ENCODE peak calls at places on chromosomes 16 and 17, in eight cellular contexts. One of them, this sample, is unnamed. For H3K4me1, the result is how much of the 10 kb centered on the place peaks cover.

GRCh38 chr16:4415538-4416199 is 727 bp downstream of the CORO7 start:
- DNase-seq in K562: peak
- DNase-seq in A549: peak
- DNase-seq in GM12878: no peak
- DNase-seq in H1: no peak
- DNase-seq in endothelial cell of umbilical vein: peak
- DNase-seq in SK-N-SH: peak
- DNase-seq in HepG2: peak
- DNase-seq in this sample: no peak

GRCh38 chr16:57807968-57808528 is 5.8 kb upstream of the KIFC3 start:
- DNase-seq in K562: peak
- DNase-seq in A549: peak
- DNase-seq in GM12878: no peak
- DNase-seq in H1: no peak
- DNase-seq in endothelial cell of umbilical vein: peak
- DNase-seq in SK-N-SH: peak
- DNase-seq in HepG2: peak
- DNase-seq in this sample: peak

GRCh38 chr17:33171931-33172330 is 121.2 kb downstream of the ASIC2 start:
- DNase-seq in K562: no peak
- DNase-seq in A549: no peak
- DNase-seq in GM12878: no peak
- DNase-seq in H1: no peak
- DNase-seq in endothelial cell of umbilical vein: no peak
- DNase-seq in SK-N-SH: no peak
- DNase-seq in HepG2: no peak
- DNase-seq in this sample: no peak

GRCh38 chr16:72427786-72428480 is 256.0 kb upstream of the PMFBP1 start:
- DNase-seq in K562: no peak
- DNase-seq in A549: no peak
- DNase-seq in GM12878: no peak
- DNase-seq in H1: no peak
- DNase-seq in endothelial cell of umbilical vein: no peak
- DNase-seq in SK-N-SH: no peak
- DNase-seq in HepG2: no peak
- DNase-seq in this sample: no peak

GRCh38 chr17:13597723-13598347 is 3.9 kb downstream of the HS3ST3A1 start:
- DNase-seq in K562: no peak
- DNase-seq in A549: peak
- DNase-seq in GM12878: no peak
- DNase-seq in H1: no peak
- DNase-seq in endothelial cell of umbilical vein: peak
- DNase-seq in SK-N-SH: peak
- DNase-seq in HepG2: peak
- DNase-seq in this sample: peak

GRCh38 chr17:74842146-74842598 is 17.5 kb downstream of the GRIN2C start:
- DNase-seq in K562: no peak
- DNase-seq in A549: no peak
- DNase-seq in GM12878: no peak
- DNase-seq in H1: no peak
- DNase-seq in endothelial cell of umbilical vein: no peak
- DNase-seq in SK-N-SH: peak
- DNase-seq in HepG2: no peak
- DNase-seq in this sample: no peak

GRCh38 chr16:28974007-28974436 is 556 bp upstream of the SPNS1 start:
- DNase-seq in K562: peak
- DNase-seq in A549: peak
- DNase-seq in GM12878: no peak
- DNase-seq in H1: peak
- DNase-seq in endothelial cell of umbilical vein: peak
- DNase-seq in SK-N-SH: peak
- DNase-seq in HepG2: peak
- DNase-seq in this sample: peak

GRCh38 chr16:11283820-11284248 is 2.7 kb upstream of the PRM1 start:
- DNase-seq in K562: no peak
- DNase-seq in A549: no peak
- DNase-seq in GM12878: no peak
- DNase-seq in H1: no peak
- DNase-seq in endothelial cell of umbilical vein: no peak
- DNase-seq in SK-N-SH: no peak
- DNase-seq in HepG2: peak
- DNase-seq in this sample: no peak

GRCh38 chr17:3916013-3916696 is at the start of gene P2RX1:
- DNase-seq in K562: peak
- DNase-seq in A549: no peak
- DNase-seq in GM12878: no peak
- DNase-seq in H1: no peak
- DNase-seq in endothelial cell of umbilical vein: no peak
- DNase-seq in SK-N-SH: no peak
- DNase-seq in HepG2: no peak
- DNase-seq in this sample: no peak

GRCh38 chr17:17569691-17570090 is 21.8 kb downstream of the PEMT start:
- DNase-seq in K562: no peak
- DNase-seq in A549: no peak
- DNase-seq in GM12878: no peak
- DNase-seq in H1: no peak
- DNase-seq in endothelial cell of umbilical vein: no peak
- DNase-seq in SK-N-SH: no peak
- DNase-seq in HepG2: no peak
- DNase-seq in this sample: no peak

GRCh38 chr16:82379601-82380000 is 209.6 kb upstream of the MPHOSPH6 start:
- DNase-seq in K562: no peak
- DNase-seq in A549: no peak
- DNase-seq in GM12878: no peak
- DNase-seq in H1: no peak
- DNase-seq in endothelial cell of umbilical vein: no peak
- DNase-seq in SK-N-SH: peak
- DNase-seq in HepG2: no peak
- DNase-seq in this sample: no peak

GRCh38 chr17:68390888-68391545 is 66.3 kb downstream of the WIPI1 start:
- DNase-seq in K562: no peak
- DNase-seq in A549: no peak
- DNase-seq in GM12878: no peak
- DNase-seq in H1: no peak
- DNase-seq in endothelial cell of umbilical vein: no peak
- DNase-seq in SK-N-SH: no peak
- DNase-seq in HepG2: no peak
- DNase-seq in this sample: no peak

GRCh38 chr17:61699032-61699431 is 108.0 kb upstream of the NACA2 start:
- DNase-seq in K562: no peak
- DNase-seq in A549: no peak
- DNase-seq in GM12878: no peak
- DNase-seq in H1: no peak
- DNase-seq in endothelial cell of umbilical vein: no peak
- DNase-seq in SK-N-SH: no peak
- DNase-seq in HepG2: no peak
- DNase-seq in this sample: no peak

GRCh38 chr17:18203308-18203707 is 19.7 kb downstream of the ALKBH5 start:
- DNase-seq in K562: no peak
- DNase-seq in A549: no peak
- DNase-seq in GM12878: no peak
- DNase-seq in H1: no peak
- DNase-seq in endothelial cell of umbilical vein: no peak
- DNase-seq in SK-N-SH: no peak
- DNase-seq in HepG2: peak
- DNase-seq in this sample: no peak

GRCh38 chr17:42097691-42098661 is at the start of gene ZNF385C:
- DNase-seq in K562: peak
- DNase-seq in A549: no peak
- DNase-seq in GM12878: no peak
- DNase-seq in H1: no peak
- DNase-seq in endothelial cell of umbilical vein: no peak
- DNase-seq in SK-N-SH: peak
- DNase-seq in HepG2: no peak
- DNase-seq in this sample: no peak

GRCh38 chr17:74042744-74043486 is 160.6 kb upstream of the RPL38 start:
- DNase-seq in K562: no peak
- DNase-seq in A549: peak
- DNase-seq in GM12878: no peak
- DNase-seq in H1: no peak
- DNase-seq in endothelial cell of umbilical vein: no peak
- DNase-seq in SK-N-SH: no peak
- DNase-seq in HepG2: peak
- DNase-seq in this sample: peak

GRCh38 chr16:81367821-81368220 is 53.1 kb downstream of the GAN start:
- DNase-seq in K562: no peak
- DNase-seq in A549: no peak
- DNase-seq in GM12878: no peak
- DNase-seq in H1: no peak
- DNase-seq in endothelial cell of umbilical vein: peak
- DNase-seq in SK-N-SH: no peak
- DNase-seq in HepG2: no peak
- DNase-seq in this sample: no peak

GRCh38 chr16:81371106-81371505 is 56.3 kb downstream of the GAN start:
- DNase-seq in K562: no peak
- DNase-seq in A549: no peak
- DNase-seq in GM12878: no peak
- DNase-seq in H1: no peak
- DNase-seq in endothelial cell of umbilical vein: no peak
- DNase-seq in SK-N-SH: no peak
- DNase-seq in HepG2: no peak
- DNase-seq in this sample: no peak

GRCh38 chr16:81369888-81370504 is 55.2 kb downstream of the GAN start:
- DNase-seq in K562: no peak
- DNase-seq in A549: no peak
- DNase-seq in GM12878: peak
- DNase-seq in H1: no peak
- DNase-seq in endothelial cell of umbilical vein: no peak
- DNase-seq in SK-N-SH: no peak
- DNase-seq in HepG2: no peak
- DNase-seq in this sample: no peak

GRCh38 chr16:81365731-81366130 is 51.0 kb downstream of the GAN start:
- DNase-seq in K562: no peak
- DNase-seq in A549: no peak
- DNase-seq in GM12878: no peak
- DNase-seq in H1: no peak
- DNase-seq in endothelial cell of umbilical vein: no peak
- DNase-seq in SK-N-SH: no peak
- DNase-seq in HepG2: no peak
- DNase-seq in this sample: no peak

DNA sequence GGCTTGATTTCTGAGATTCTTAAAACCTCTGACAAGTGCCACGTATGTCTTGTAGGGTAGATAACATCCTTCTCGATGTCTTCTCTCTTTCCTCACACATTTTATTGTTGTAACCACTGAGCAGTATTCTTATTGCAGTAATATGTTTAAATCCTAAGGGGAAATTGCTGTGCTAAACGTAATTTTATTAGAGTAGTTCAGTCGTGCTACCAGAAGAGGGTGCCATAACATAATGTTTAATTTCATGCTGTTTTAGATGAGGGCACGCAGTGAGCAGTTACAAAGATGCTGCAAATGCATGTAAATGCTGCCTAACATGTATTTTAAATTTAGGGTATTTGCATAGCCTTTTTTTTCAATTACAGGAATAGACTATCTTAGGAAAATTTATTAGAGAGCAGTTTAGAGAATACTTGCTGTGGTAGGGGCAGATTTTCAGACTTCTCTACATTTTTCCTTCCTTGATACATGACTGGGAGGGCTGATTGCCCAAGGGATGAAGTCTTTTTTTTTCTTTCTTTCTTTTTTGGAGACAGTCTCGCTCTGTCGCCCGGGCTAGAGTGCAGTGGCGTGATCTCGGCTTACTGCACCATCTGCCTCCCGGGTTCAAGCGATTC is 51.7 kb downstream of the GAN start:
- DNase-seq in K562: peak
- DNase-seq in A549: peak
- DNase-seq in GM12878: peak
- DNase-seq in H1: no peak
- DNase-seq in endothelial cell of umbilical vein: peak
- DNase-seq in SK-N-SH: peak
- DNase-seq in HepG2: peak
- DNase-seq in this sample: peak
- TF ChIP-seq MAX in K562: no peak
- TF ChIP-seq MAX in A549: no peak
- TF ChIP-seq MAX in GM12878: no peak
- TF ChIP-seq MAX in H1: no peak
- TF ChIP-seq MAX in endothelial cell of umbilical vein: no peak
- TF ChIP-seq MAX in SK-N-SH: no peak
- TF ChIP-seq MAX in HepG2: no peak
- TF ChIP-seq MAX in this sample: no peak

DNA sequence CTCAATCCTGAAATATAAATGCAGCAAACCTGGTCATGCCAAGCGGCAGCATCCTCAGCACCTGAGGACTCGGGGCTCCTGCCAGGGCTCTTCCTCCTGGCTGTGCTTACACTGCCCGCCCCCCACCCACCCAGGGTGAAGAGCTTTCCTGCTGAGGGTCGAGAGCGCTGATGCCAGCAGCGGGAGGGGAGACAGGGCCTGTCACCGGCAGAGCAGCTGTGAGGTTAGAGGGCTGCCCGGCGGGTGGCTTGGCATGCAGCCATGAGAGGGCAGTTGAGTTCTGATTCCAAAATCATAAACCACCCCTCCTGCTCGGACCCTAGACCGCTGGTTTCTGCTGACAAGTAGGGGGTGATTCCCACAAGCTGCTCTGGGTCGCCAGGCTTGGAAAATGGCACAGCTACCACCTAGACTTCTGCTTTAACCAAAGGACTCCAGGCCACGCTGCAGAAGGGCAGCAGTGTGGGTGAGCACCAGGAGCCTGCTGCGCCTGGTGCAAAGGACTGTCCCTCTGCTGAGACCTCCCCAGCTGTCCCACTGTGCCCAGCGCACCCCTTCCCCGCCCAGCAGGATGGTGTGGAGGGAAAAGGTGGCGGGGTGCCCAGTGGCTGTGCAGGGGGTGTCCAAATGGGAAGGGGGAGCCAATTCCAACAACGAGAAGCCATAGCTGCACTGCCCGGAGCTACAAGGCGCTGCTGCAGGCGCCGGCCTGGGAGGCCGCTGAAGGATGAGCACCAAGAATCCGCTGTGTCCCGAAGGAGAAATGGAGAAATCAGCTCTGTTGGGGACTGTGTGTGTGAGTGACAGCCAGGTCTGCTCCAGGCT is 26.6 kb downstream of the MXRA7 start:
- DNase-seq in K562: no peak
- DNase-seq in A549: no peak
- DNase-seq in GM12878: no peak
- DNase-seq in H1: no peak
- DNase-seq in endothelial cell of umbilical vein: no peak
- DNase-seq in SK-N-SH: peak
- DNase-seq in HepG2: no peak
- DNase-seq in this sample: no peak
- H3K4me1 ChIP-seq in K562: under half
- H3K4me1 ChIP-seq in A549: under half
- H3K4me1 ChIP-seq in GM12878: under half
- H3K4me1 ChIP-seq in H1: under half
- H3K4me1 ChIP-seq in endothelial cell of umbilical vein: under half
- H3K4me1 ChIP-seq in SK-N-SH: under half
- H3K4me1 ChIP-seq in HepG2: under half
- H3K4me1 ChIP-seq in this sample: under half

GRCh38 chr16:85269165-85269564 is 156.9 kb upstream of the CIBAR2 start:
- DNase-seq in K562: no peak
- DNase-seq in A549: no peak
- DNase-seq in GM12878: no peak
- DNase-seq in H1: no peak
- DNase-seq in endothelial cell of umbilical vein: no peak
- DNase-seq in SK-N-SH: no peak
- DNase-seq in HepG2: no peak
- DNase-seq in this sample: no peak
- TF ChIP-seq MAX in K562: no peak
- TF ChIP-seq MAX in A549: no peak
- TF ChIP-seq MAX in GM12878: no peak
- TF ChIP-seq MAX in H1: no peak
- TF ChIP-seq MAX in endothelial cell of umbilical vein: no peak
- TF ChIP-seq MAX in SK-N-SH: no peak
- TF ChIP-seq MAX in HepG2: no peak
- TF ChIP-seq MAX in this sample: no peak

GRCh38 chr16:80563807-80564206 is 23.0 kb downstream of the DYNLRB2 start:
- DNase-seq in K562: no peak
- DNase-seq in A549: no peak
- DNase-seq in GM12878: no peak
- DNase-seq in H1: no peak
- DNase-seq in endothelial cell of umbilical vein: no peak
- DNase-seq in SK-N-SH: no peak
- DNase-seq in HepG2: no peak
- DNase-seq in this sample: no peak
- H3K4me1 ChIP-seq in K562: under half
- H3K4me1 ChIP-seq in A549: under half
- H3K4me1 ChIP-seq in GM12878: under half
- H3K4me1 ChIP-seq in H1: under half
- H3K4me1 ChIP-seq in endothelial cell of umbilical vein: under half
- H3K4me1 ChIP-seq in SK-N-SH: under half
- H3K4me1 ChIP-seq in HepG2: under half
- H3K4me1 ChIP-seq in this sample: under half